ENCODE peak calls at places on chromosome 1, in five cellular contexts. One of them, this sample, is unnamed.

GRCh38 chr1:224080082-224080774 is 33.7 kb upstream of the FBXO28 start:
- DNase-seq in IMR-90: peak
- DNase-seq in A549: no peak
- DNase-seq in K562: peak
- DNase-seq in GM12878: no peak
- DNase-seq in this sample: no peak

GRCh38 chr1:235329139-235329808 is 904 bp downstream of the GGPS1 start:
- DNase-seq in K562: peak
- DNase-seq in GM12878: peak
- DNase-seq in A549: peak
- DNase-seq in IMR-90: peak
- DNase-seq in this sample: peak

GRCh38 chr1:78650114-78650513 is 483 bp downstream of the IFI44 start:
- DNase-seq in GM12878: no peak
- DNase-seq in A549: no peak
- DNase-seq in IMR-90: no peak
- DNase-seq in K562: no peak
- DNase-seq in this sample: no peak

GRCh38 chr1:70143052-70143659 is 62.2 kb downstream of the LRRC40 start:
- DNase-seq in IMR-90: peak
- DNase-seq in A549: no peak
- DNase-seq in GM12878: no peak
- DNase-seq in K562: no peak
- DNase-seq in this sample: peak

GRCh38 chr1:21653744-21654100 is 15.4 kb downstream of the RAP1GAP start:
- DNase-seq in GM12878: no peak
- DNase-seq in IMR-90: no peak
- DNase-seq in A549: no peak
- DNase-seq in K562: no peak
- DNase-seq in this sample: no peak

GRCh38 chr1:72283204-72284083 is 1.1 kb upstream of the NEGR1 start:
- DNase-seq in K562: no peak
- DNase-seq in A549: peak
- DNase-seq in IMR-90: peak
- DNase-seq in GM12878: no peak
- DNase-seq in this sample: peak

GRCh38 chr1:8155528-8156186 is 129.5 kb upstream of the ERRFI1 start:
- DNase-seq in A549: peak
- DNase-seq in IMR-90: peak
- DNase-seq in GM12878: no peak
- DNase-seq in K562: no peak
- DNase-seq in this sample: no peak

GRCh38 chr1:185441608-185442007 is 124.6 kb upstream of the IVNS1ABP start:
- DNase-seq in K562: peak
- DNase-seq in A549: peak
- DNase-seq in GM12878: no peak
- DNase-seq in IMR-90: peak
- DNase-seq in this sample: no peak

GRCh38 chr1:17207046-17207445 is 2.1 kb downstream of the PADI1 start:
- DNase-seq in A549: no peak
- DNase-seq in IMR-90: no peak
- DNase-seq in GM12878: peak
- DNase-seq in K562: no peak
- DNase-seq in this sample: no peak

GRCh38 chr1:242187171-242187570 is 188.3 kb upstream of the MAP1LC3C start:
- DNase-seq in A549: no peak
- DNase-seq in IMR-90: no peak
- DNase-seq in K562: no peak
- DNase-seq in GM12878: no peak
- DNase-seq in this sample: no peak

GRCh38 chr1:64478594-64479248 is 8.8 kb downstream of the CACHD1 start:
- DNase-seq in A549: no peak
- DNase-seq in K562: no peak
- DNase-seq in GM12878: no peak
- DNase-seq in IMR-90: no peak
- DNase-seq in this sample: no peak

GRCh38 chr1:204791453-204792366 is 79.0 kb upstream of the NFASC start:
- DNase-seq in IMR-90: peak
- DNase-seq in K562: peak
- DNase-seq in GM12878: no peak
- DNase-seq in A549: peak
- DNase-seq in this sample: peak

GRCh38 chr1:230143534-230143933 is 76.5 kb downstream of the GALNT2 start:
- DNase-seq in IMR-90: no peak
- DNase-seq in GM12878: no peak
- DNase-seq in K562: peak
- DNase-seq in A549: no peak
- DNase-seq in this sample: no peak

GRCh38 chr1:201403359-201403758 is 4.2 kb upstream of the LAD1 start:
- DNase-seq in GM12878: no peak
- DNase-seq in K562: no peak
- DNase-seq in A549: no peak
- DNase-seq in IMR-90: no peak
- DNase-seq in this sample: no peak

GRCh38 chr1:114154963-114155322 is 1.3 kb upstream of the SYT6 start:
- DNase-seq in A549: no peak
- DNase-seq in IMR-90: no peak
- DNase-seq in K562: peak
- DNase-seq in GM12878: no peak
- DNase-seq in this sample: no peak

GRCh38 chr1:156146006-156146748 is 7.2 kb upstream of the SEMA4A start:
- DNase-seq in IMR-90: peak
- DNase-seq in A549: peak
- DNase-seq in GM12878: peak
- DNase-seq in K562: peak
- DNase-seq in this sample: peak

GRCh38 chr1:107941123-107941522 is 23.9 kb downstream of the VAV3 start:
- DNase-seq in GM12878: no peak
- DNase-seq in K562: no peak
- DNase-seq in IMR-90: no peak
- DNase-seq in A549: no peak
- DNase-seq in this sample: no peak

GRCh38 chr1:30908446-30908885 is at the start of gene SDC3:
- DNase-seq in A549: no peak
- DNase-seq in K562: peak
- DNase-seq in IMR-90: no peak
- DNase-seq in GM12878: no peak
- DNase-seq in this sample: peak

GRCh38 chr1:71490432-71490831 is 409.6 kb upstream of the ZRANB2 start:
- DNase-seq in IMR-90: peak
- DNase-seq in K562: no peak
- DNase-seq in A549: peak
- DNase-seq in GM12878: no peak
- DNase-seq in this sample: no peak

GRCh38 chr1:243950166-243950565 is 100.1 kb upstream of the AKT3 start:
- DNase-seq in GM12878: no peak
- DNase-seq in A549: peak
- DNase-seq in K562: no peak
- DNase-seq in IMR-90: peak
- DNase-seq in this sample: no peak

GRCh38 chr1:9069324-9070100 is at the start of gene SLC2A5:
- DNase-seq in A549: no peak
- DNase-seq in K562: no peak
- DNase-seq in IMR-90: no peak
- DNase-seq in GM12878: peak
- DNase-seq in this sample: no peak

GRCh38 chr1:184052194-184052559 is 647 bp downstream of the TSEN15 start:
- DNase-seq in K562: peak
- DNase-seq in GM12878: no peak
- DNase-seq in A549: no peak
- DNase-seq in IMR-90: no peak
- DNase-seq in this sample: no peak

DNA sequence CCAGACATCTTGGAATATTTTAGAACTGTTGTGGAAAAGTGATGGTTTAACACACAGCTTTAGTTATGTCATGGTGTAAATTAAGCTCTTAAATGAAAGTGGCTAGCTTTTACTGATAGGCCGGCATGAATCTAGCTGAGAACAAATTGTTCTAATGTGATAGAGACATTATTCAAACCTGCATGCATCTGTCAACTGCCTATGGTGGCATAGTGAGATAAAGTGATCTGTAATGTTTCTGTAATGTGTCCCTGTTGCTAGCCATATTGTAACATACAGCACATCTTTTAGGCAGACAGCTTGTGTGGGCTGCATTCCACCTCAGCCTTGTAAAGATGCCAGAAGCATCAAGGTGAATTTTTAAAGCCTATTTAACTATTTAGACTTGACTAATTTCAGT is 16.0 kb downstream of the LRIG2 start:
- DNase-seq in A549: no peak
- DNase-seq in IMR-90: no peak
- DNase-seq in GM12878: no peak
- DNase-seq in K562: peak
- DNase-seq in this sample: no peak
- TF ChIP-seq BHLHE40 in A549: no peak
- TF ChIP-seq BHLHE40 in IMR-90: no peak
- TF ChIP-seq BHLHE40 in GM12878: no peak
- TF ChIP-seq BHLHE40 in K562: no peak
- TF ChIP-seq BHLHE40 in this sample: no peak

DNA sequence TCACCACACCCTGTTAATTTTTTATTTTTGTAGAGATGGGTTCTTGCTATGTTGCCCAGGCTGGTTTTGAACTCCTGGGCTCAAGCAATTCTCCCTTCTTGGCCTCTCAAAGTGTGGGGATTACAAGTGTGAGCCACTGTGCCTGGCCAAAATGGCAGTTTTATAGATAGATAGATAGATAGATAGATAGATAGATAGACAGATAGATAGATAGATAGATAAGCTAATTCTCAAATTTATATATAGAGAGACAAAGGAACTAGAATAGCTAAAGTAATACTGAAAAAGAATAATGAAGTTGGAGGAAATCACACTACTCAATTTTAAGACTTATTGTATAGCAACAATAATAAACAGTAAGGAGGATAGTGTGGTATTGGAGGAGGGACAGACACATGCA is 21.1 kb downstream of the SHISAL2A start:
- DNase-seq in IMR-90: no peak
- DNase-seq in K562: no peak
- DNase-seq in A549: no peak
- DNase-seq in GM12878: no peak
- DNase-seq in this sample: no peak
- TF ChIP-seq BHLHE40 in IMR-90: no peak
- TF ChIP-seq BHLHE40 in K562: no peak
- TF ChIP-seq BHLHE40 in A549: no peak
- TF ChIP-seq BHLHE40 in GM12878: no peak
- TF ChIP-seq BHLHE40 in this sample: no peak

GRCh38 chr1:41773144-41773571 is 145.6 kb downstream of the HIVEP3 start:
- DNase-seq in IMR-90: peak
- DNase-seq in GM12878: no peak
- DNase-seq in A549: no peak
- DNase-seq in K562: no peak
- DNase-seq in this sample: no peak
- TF ChIP-seq BHLHE40 in IMR-90: no peak
- TF ChIP-seq BHLHE40 in GM12878: no peak
- TF ChIP-seq BHLHE40 in A549: no peak
- TF ChIP-seq BHLHE40 in K562: no peak
- TF ChIP-seq BHLHE40 in this sample: no peak

DNA sequence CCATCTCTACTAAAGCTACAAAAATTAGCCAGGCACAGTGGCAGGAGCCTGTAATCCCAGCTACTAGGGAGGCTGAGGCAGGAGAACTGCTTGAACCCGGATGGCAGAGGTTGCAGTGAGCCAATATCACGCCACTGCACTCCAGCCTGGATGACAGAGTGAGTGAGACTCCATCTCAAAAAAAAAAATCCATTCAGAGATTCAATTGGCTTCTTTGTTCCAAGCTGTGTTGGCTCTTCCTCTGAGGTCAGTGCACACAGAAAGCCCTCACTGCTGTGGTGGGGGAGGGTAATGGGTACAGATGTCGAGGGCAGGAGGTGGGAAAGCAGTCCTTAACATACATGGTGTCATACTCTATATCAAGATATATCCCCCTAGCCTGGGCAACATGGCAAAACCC is 14.7 kb downstream of the TIE1 start:
- DNase-seq in A549: no peak
- DNase-seq in K562: no peak
- DNase-seq in GM12878: no peak
- DNase-seq in IMR-90: no peak
- DNase-seq in this sample: no peak
- TF ChIP-seq BHLHE40 in A549: no peak
- TF ChIP-seq BHLHE40 in K562: no peak
- TF ChIP-seq BHLHE40 in GM12878: no peak
- TF ChIP-seq BHLHE40 in IMR-90: no peak
- TF ChIP-seq BHLHE40 in this sample: no peak

DNA sequence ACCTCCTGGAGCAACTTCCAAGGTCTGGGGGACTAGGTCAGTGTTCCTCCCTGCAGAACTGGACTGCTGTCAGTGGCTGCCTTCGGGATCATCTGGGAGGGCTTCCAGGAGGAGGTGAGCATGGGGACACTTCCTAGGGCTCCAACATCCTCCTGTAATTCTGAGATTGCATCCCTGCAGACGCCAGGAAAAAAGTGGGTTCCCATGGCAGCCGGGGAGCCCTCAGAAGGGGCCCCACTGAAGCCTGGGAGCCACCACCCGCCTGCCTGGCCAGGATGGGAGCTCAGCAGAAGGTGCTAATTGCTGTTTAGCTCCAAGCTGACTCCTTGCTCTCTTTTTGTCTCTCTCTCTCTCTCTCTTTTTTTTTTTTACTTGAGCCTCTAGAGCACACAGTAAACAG is 16.1 kb upstream of the ARF1 start:
- DNase-seq in GM12878: no peak
- DNase-seq in A549: no peak
- DNase-seq in IMR-90: no peak
- DNase-seq in K562: no peak
- DNase-seq in this sample: no peak
- TF ChIP-seq BHLHE40 in GM12878: no peak
- TF ChIP-seq BHLHE40 in A549: no peak
- TF ChIP-seq BHLHE40 in IMR-90: no peak
- TF ChIP-seq BHLHE40 in K562: no peak
- TF ChIP-seq BHLHE40 in this sample: no peak

This sample was measured in HEK293T.